ENCODE peak calls at places on chromosomes 3 and 15, in five cellular contexts. F is OCI-LY7, M is cardiac fibroblast, X is mesothelial cell of epicardium, J is neural crest cell. H is an unnamed sample.

GRCh38 chr15:100501095-100501494 is 27.7 kb downstream of the CERS3 start:
- DNase-seq in J (no peak), M (no peak), X (no peak), F (no peak), H (no peak)

GRCh38 chr15:92921215-92922131 is 21.3 kb downstream of the CHD2 start:
- DNase-seq in J (no peak), M (peak), X (no peak), F (no peak), H (no peak)

GRCh38 chr15:50884583-50884982 is 23.9 kb upstream of the AP4E1 start:
- DNase-seq in F (no peak), X (no peak), M (peak), J (no peak), H (no peak)

GRCh38 chr3:58073315-58074125 is 65.3 kb downstream of the FLNB start:
- DNase-seq in X (no peak), J (no peak), F (peak), M (no peak), H (no peak)

GRCh38 chr3:42492508-42493080 is 9.8 kb upstream of the VIPR1 start:
- DNase-seq in F (peak), J (no peak), M (no peak), X (no peak), H (no peak)

GRCh38 chr3:24588568-24588967 is 93.9 kb upstream of the THRB start:
- DNase-seq in M (no peak), F (no peak), X (no peak), J (no peak), H (no peak)

GRCh38 chr3:94420941-94421340 is 358.1 kb downstream of the NSUN3 start:
- DNase-seq in M (peak), J (no peak), F (no peak), X (no peak), H (no peak)

GRCh38 chr3:174863488-174863887 is 4.4 kb downstream of the NAALADL2 start:
- DNase-seq in J (no peak), M (no peak), F (no peak), X (no peak), H (no peak)

GRCh38 chr3:191119415-191120295 is 79.4 kb upstream of the OSTN start:
- DNase-seq in M (no peak), J (no peak), F (peak), X (no peak), H (no peak)

GRCh38 chr15:92886229-92886628 is 13.9 kb upstream of the CHD2 start:
- DNase-seq in J (no peak), M (no peak), F (no peak), X (no peak), H (no peak)

GRCh38 chr3:44902628-44903027 is 28.2 kb downstream of the TGM4 start:
- DNase-seq in J (no peak), M (no peak), X (no peak), F (no peak), H (no peak)

GRCh38 chr3:178384302-178384939 is 151.8 kb upstream of the KCNMB2 start:
- DNase-seq in J (no peak), F (no peak), M (peak), X (no peak), H (no peak)
- TF ChIP-seq CTCF in J (no peak), F (no peak), M (no peak), X (no peak), H (no peak)

GRCh38 chr15:56817690-56818089 is 84.4 kb upstream of the ZNF280D start:
- DNase-seq in J (no peak), X (no peak), F (no peak), M (no peak), H (no peak)

GRCh38 chr15:56817266-56817665 is 84.0 kb upstream of the ZNF280D start:
- DNase-seq in M (peak), F (no peak), X (no peak), J (no peak), H (no peak)

GRCh38 chr15:56820333-56820732 is 87.0 kb upstream of the ZNF280D start:
- DNase-seq in F (no peak), M (no peak), X (no peak), J (no peak), H (no peak)

GRCh38 chr15:56824174-56824573 is 90.9 kb upstream of the ZNF280D start:
- DNase-seq in M (peak), F (no peak), X (no peak), J (no peak), H (no peak)

DNA sequence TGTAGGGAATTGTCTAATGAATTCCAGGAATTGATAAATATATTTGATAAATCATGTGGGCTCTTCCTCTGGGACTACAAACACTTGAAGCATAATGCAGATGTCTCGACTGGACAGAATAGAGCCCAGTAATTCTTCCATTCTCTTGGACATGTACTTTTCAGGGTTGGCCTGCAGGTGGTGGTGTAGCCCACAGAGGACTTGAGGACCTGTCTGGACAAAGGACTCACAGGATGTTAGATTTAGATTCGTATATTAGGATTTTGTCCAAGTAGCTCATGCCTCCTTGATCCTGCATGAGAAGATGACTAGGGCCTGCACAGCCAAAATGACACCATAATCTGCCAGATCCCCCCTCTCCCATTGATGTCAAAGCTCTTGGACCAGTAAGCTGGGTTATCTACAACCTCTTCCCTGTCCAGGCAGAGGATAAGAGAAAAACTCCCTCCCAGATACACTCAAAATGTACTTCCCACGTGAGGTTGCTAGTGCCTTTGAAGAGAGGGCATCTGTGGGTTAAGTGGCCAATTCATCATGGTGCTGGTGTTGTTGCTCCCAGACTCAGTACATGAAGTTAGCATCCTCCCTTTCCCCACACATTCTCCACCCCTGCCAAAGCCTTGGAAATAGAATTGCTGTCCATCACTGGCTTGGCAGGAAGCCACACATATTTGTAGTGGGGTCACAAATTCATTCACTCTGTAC is 88.6 kb upstream of the ZNF280D start:
- DNase-seq in X (peak), M (peak), F (peak), J (peak), H (no peak)
- TF ChIP-seq CTCF in X (peak), M (peak), F (peak), J (peak), H (no peak)

DNA sequence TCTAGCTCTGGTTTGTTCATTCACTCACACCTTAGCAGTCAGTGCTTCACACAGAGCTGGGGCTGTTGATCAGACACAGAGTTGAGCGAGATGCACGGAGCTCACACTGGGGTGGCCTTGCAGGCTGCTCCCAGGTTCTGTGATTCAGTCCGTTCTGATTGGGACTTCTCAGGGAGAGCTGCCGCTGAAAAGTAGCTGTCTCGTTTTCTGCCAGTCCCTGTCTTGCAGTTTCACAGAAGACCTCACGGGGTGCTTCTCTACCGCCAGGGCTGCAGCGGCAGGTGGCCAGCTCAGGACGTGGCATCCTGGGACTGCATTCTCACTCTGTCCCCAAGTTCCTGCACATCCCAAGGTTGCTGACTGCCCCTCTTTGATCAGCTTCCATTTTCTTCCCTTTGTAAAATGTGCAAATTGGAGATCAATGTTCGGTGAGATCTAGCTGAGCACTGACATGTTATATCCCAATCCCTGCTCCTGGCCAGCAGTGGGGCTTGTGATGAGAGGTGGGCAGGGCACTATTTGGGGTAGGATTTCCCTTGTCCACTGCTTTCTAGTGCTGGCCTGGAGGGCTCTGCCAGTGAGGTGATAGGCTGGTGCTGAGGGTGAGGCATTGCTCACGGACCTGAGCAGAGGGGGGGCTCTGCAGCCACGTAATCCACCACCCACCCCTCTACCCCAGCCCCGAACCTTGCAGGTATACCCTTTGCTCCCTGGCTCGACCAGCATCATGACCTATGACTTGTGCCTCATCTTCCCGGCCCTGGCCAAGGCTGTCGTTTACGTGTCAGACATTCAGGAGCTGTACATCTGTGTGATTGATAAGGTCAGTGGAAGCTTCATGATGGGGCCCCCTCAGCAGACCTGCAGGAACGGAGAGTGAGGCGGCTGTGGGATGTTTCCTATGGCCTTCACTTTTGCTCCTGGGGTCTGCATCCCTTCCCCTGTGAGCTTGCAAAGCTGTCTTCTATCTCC is 5.3 kb upstream of the TXNRD3 start:
- DNase-seq in F (no peak), J (no peak), X (no peak), M (peak), H (no peak)
- TF ChIP-seq CTCF in F (peak), J (peak), X (no peak), M (peak), H (no peak)

DNA sequence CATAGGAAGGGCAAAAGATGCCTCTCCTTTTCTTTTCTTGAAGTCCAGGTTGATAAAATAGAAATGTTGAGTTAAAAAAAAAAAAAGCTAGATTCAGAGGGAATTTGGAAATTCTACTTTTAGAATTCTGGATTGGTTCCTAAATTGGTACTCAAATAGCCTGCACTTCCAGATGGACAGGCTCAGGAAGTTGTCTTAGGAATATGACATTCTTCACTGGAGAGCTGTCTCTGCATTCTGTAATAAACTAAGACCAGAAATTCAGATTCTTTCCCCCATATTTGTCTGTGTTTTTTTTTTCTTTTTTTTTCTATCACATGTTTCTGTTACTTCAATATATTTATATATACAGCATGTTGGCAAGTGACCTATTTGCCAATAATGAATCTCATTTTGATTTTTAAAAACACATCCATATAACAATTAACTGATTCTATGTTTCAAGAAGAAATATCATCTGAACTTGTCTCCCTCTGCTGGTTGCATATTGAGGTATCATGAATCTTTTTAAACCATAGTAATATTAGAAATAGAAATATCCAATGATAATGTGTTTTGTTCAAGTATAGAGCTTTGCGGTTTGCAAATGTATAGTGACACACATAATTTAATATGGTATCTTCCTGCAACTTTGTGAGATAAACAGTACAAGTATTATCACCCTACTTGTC is 8.5 kb upstream of the LSAMP start:
- DNase-seq in F (no peak), X (no peak), J (no peak), M (peak), H (no peak)
- TF ChIP-seq CTCF in F (peak), X (peak), J (peak), M (no peak), H (no peak)

GRCh38 chr3:13500133-13500885 is 20.2 kb downstream of the HDAC11 start:
- DNase-seq in M (peak), F (peak), J (peak), X (no peak), H (no peak)
- TF ChIP-seq CTCF in M (peak), F (peak), J (peak), X (peak), H (no peak)

GRCh38 chr3:184255291-184256039 is 5.9 kb downstream of the CAMK2N2 start:
- DNase-seq in F (no peak), J (no peak), M (peak), X (no peak), H (no peak)

GRCh38 chr3:184248454-184249411 is at the start of gene ALG3:
- DNase-seq in F (peak), X (peak), M (peak), J (peak), H (peak)

GRCh38 chr3:184250167-184250828 is 826 bp downstream of the EEF1AKMT4 start:
- DNase-seq in F (peak), J (peak), M (peak), X (peak), H (peak)

GRCh38 chr3:184249412-184250166 is at the start of gene EEF1AKMT4:
- DNase-seq in M (peak), X (peak), J (peak), F (peak), H (peak)
- TF ChIP-seq CTCF in M (peak), X (peak), J (peak), F (no peak), H (no peak)

DNA sequence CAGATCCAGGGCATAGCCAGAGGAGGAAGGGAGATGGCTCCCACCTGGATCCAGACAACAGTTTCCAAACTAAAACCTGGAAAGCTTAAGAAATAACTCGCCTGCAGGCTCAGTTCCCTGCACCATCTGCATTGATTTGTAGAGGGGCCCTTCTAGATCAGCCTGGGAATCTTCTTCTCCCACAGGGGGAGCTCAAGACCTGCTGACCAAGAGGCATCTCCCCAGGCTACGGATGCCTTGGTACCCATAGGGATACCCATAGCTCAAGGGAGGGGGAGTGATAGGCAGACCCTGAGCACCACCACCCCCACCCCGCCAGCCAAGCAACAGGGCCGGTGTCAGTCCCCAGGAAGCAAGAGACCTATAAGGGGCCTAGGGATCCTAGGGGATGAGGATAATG is 28.0 kb upstream of the DCLK3 start:
- DNase-seq in X (no peak), J (peak), M (peak), F (peak), H (no peak)
- TF ChIP-seq CTCF in X (no peak), J (peak), M (peak), F (peak), H (no peak)

GRCh38 chr3:63911901-63912767 is at the start of gene SCAANT1:
- DNase-seq in X (peak), F (peak), M (peak), J (peak), H (peak)
- TF ChIP-seq CTCF in X (no peak), F (peak), M (no peak), J (peak), H (no peak)

GRCh38 chr3:102471491-102471890 is 36.7 kb downstream of the ZPLD1 start:
- DNase-seq in F (no peak), M (no peak), X (no peak), J (no peak), H (no peak)

GRCh38 chr3:102473648-102474047 is 38.8 kb downstream of the ZPLD1 start:
- DNase-seq in M (no peak), X (no peak), J (no peak), F (no peak), H (no peak)

GRCh38 chr3:102466001-102466400 is 31.2 kb downstream of the ZPLD1 start:
- DNase-seq in M (no peak), J (no peak), X (no peak), F (no peak), H (no peak)

GRCh38 chr3:102474207-102474606 is 39.4 kb downstream of the ZPLD1 start:
- DNase-seq in F (no peak), M (no peak), J (no peak), X (no peak), H (no peak)

DNA sequence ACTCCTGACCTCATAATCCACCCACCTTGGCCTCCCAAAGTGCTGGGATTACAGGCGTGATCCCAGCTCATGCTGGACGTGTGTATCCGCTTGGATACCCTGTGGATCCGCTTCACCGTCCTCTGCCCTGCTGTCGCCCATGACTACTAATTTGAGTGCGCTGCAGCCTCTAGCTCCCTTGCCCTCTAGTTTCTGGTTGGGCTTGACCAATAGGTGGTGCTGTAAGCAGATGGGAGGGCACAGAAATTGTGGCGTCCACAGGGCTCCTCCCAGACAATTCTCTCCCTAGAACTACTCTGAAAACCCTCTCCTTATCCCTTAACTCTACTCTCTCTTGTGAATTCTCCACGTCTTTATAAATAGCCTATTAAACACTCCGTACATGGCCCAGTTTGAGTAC is 36.2 kb downstream of the ZPLD1 start:
- DNase-seq in X (no peak), J (no peak), M (no peak), F (peak), H (no peak)
- TF ChIP-seq CTCF in X (no peak), J (peak), M (no peak), F (peak), H (no peak)

GRCh38 chr15:74144153-74144775 is 13.9 kb downstream of the ISLR2 start:
- DNase-seq in X (no peak), M (no peak), F (no peak), J (no peak), H (no peak)
- TF ChIP-seq CTCF in X (no peak), M (no peak), F (no peak), J (no peak), H (no peak)